ENCODE peak calls at places on chromosome 21, in five cellular contexts. R, I, Y, E and G are unnamed samples.

GRCh38 chr21:33587792-33588484 is 546 bp downstream of the DONSON start:
- DNase-seq in R (peak), I (peak), Y (no peak), E (peak), G (no peak)

GRCh38 chr21:34835526-34835925 is 166.7 kb downstream of the CLIC6 start:
- DNase-seq in R (no peak), I (no peak), Y (no peak), E (no peak), G (no peak)

GRCh38 chr21:42459583-42460215 is 36.3 kb downstream of the RSPH1 start:
- DNase-seq in R (no peak), I (no peak), Y (no peak), E (no peak), G (no peak)

GRCh38 chr21:45640001-45640887 is 3.3 kb upstream of the PCBP3 start:
- DNase-seq in R (no peak), I (no peak), Y (no peak), E (peak), G (no peak)

GRCh38 chr21:14901482-14901958 is 163.3 kb downstream of the NRIP1 start:
- DNase-seq in R (no peak), I (no peak), Y (peak), E (no peak), G (no peak)

GRCh38 chr21:36150192-36150711 is 6.4 kb upstream of the DOP1B start:
- DNase-seq in R (no peak), I (no peak), Y (no peak), E (peak), G (no peak)

GRCh38 chr21:21801921-21802320 is 803.7 kb downstream of the NCAM2 start:
- DNase-seq in R (no peak), I (no peak), Y (no peak), E (no peak), G (no peak)

GRCh38 chr21:20882462-20883415 is 115.5 kb upstream of the NCAM2 start:
- DNase-seq in R (peak), I (peak), Y (no peak), E (peak), G (peak)

GRCh38 chr21:36646011-36646410 is 52.9 kb upstream of the SIM2 start:
- DNase-seq in R (no peak), I (no peak), Y (no peak), E (no peak), G (no peak)

GRCh38 chr21:46355161-46356004 is 31.4 kb downstream of the PCNT start:
- DNase-seq in R (no peak), I (no peak), Y (peak), E (no peak), G (no peak)

GRCh38 chr21:20875741-20876140 is 122.5 kb upstream of the NCAM2 start:
- DNase-seq in R (no peak), I (no peak), Y (no peak), E (no peak), G (no peak)

GRCh38 chr21:24223625-24224024 is 1383.7 kb downstream of the MRPL39 start:
- DNase-seq in R (no peak), I (no peak), Y (no peak), E (no peak), G (no peak)

GRCh38 chr21:21436012-21436545 is 437.9 kb downstream of the NCAM2 start:
- DNase-seq in R (no peak), I (no peak), Y (no peak), E (no peak), G (no peak)

GRCh38 chr21:32256873-32257620 is 21.8 kb downstream of the MIS18A start:
- DNase-seq in R (peak), I (peak), Y (no peak), E (no peak), G (no peak)

GRCh38 chr21:33394260-33394659 is 9.0 kb upstream of the IFNGR2 start:
- DNase-seq in R (no peak), I (no peak), Y (no peak), E (peak), G (no peak)

GRCh38 chr21:43345746-43346409 is 81.1 kb downstream of the SIK1 start:
- DNase-seq in R (no peak), I (no peak), Y (peak), E (no peak), G (no peak)

GRCh38 chr21:27026501-27026900 is 59.6 kb upstream of the ADAMTS5 start:
- DNase-seq in R (no peak), I (no peak), Y (no peak), E (no peak), G (no peak)

GRCh38 chr21:31220567-31220966 is 123.5 kb downstream of the TIAM1 start:
- DNase-seq in R (peak), I (no peak), Y (no peak), E (no peak), G (peak)

GRCh38 chr21:32207096-32207716 is 71.6 kb downstream of the MIS18A start:
- DNase-seq in R (peak), I (no peak), Y (no peak), E (no peak), G (no peak)

GRCh38 chr21:42526379-42526727 is 12.7 kb downstream of the SLC37A1 start:
- DNase-seq in R (no peak), I (no peak), Y (no peak), E (no peak), G (no peak)

GRCh38 chr21:32426592-32427051 is 14.1 kb downstream of the EVA1C start:
- DNase-seq in R (no peak), I (no peak), Y (no peak), E (no peak), G (no peak)

GRCh38 chr21:16634522-16634914 is 878.3 kb upstream of the CXADR start:
- DNase-seq in R (peak), I (no peak), Y (no peak), E (no peak), G (peak)

GRCh38 chr21:36981977-36982700 is 15.7 kb upstream of the HLCS start:
- DNase-seq in R (no peak), I (no peak), Y (no peak), E (no peak), G (no peak)

GRCh38 chr21:42572906-42573495 is 59.3 kb downstream of the SLC37A1 start:
- DNase-seq in R (no peak), I (no peak), Y (no peak), E (no peak), G (no peak)

GRCh38 chr21:42997053-42997452 is 22.7 kb downstream of the PKNOX1 start:
- DNase-seq in R (no peak), I (no peak), Y (no peak), E (no peak), G (no peak)

GRCh38 chr21:27647401-27647800 is 680.5 kb upstream of the ADAMTS5 start:
- DNase-seq in R (no peak), I (no peak), Y (no peak), E (no peak), G (no peak)

GRCh38 chr21:29436143-29436542 is 137.4 kb downstream of the BACH1 start:
- DNase-seq in R (no peak), I (no peak), Y (peak), E (no peak), G (no peak)

GRCh38 chr21:45542667-45543370 is 579 bp upstream of the SLC19A1 start:
- DNase-seq in R (no peak), I (no peak), Y (peak), E (no peak), G (no peak)

GRCh38 chr21:28962465-28962864 is 30.2 kb downstream of the LTN1 start:
- DNase-seq in R (no peak), I (no peak), Y (no peak), E (no peak), G (no peak)

GRCh38 chr21:42834730-42835191 is 44.6 kb downstream of the WDR4 start:
- DNase-seq in R (no peak), I (no peak), Y (no peak), E (no peak), G (no peak)

GRCh38 chr21:17607684-17608083 is 5.0 kb downstream of the BTG3 start:
- DNase-seq in R (no peak), I (no peak), Y (no peak), E (no peak), G (no peak)

GRCh38 chr21:14480601-14481000 is 65.5 kb downstream of the SAMSN1 start:
- DNase-seq in R (peak), I (no peak), Y (no peak), E (no peak), G (no peak)

GRCh38 chr21:45910548-45911221 is 70.9 kb upstream of the COL6A1 start:
- DNase-seq in R (peak), I (peak), Y (no peak), E (no peak), G (no peak)

GRCh38 chr21:33780631-33781030 is 135.0 kb downstream of the ATP5PO start:
- DNase-seq in R (no peak), I (no peak), Y (no peak), E (no peak), G (no peak)

GRCh38 chr21:31370893-31371652 is 27.0 kb upstream of the TIAM1 start:
- DNase-seq in R (no peak), I (no peak), Y (no peak), E (no peak), G (no peak)

GRCh38 chr21:42120904-42121535 is 49.9 kb downstream of the UMODL1 start:
- DNase-seq in R (no peak), I (no peak), Y (no peak), E (peak), G (no peak)

GRCh38 chr21:17159697-17160096 is 353.1 kb upstream of the CXADR start:
- DNase-seq in R (no peak), I (no peak), Y (no peak), E (no peak), G (no peak)